ENCODE peak calls at places on chromosomes 11 and 22, in four cellular contexts. One of them, this sample, is unnamed.

GRCh38 chr11:45815747-45816146 is 10.8 kb downstream of the SLC35C1 start:
- DNase-seq in brain microvascular endothelial cell: peak; percentile 28
- DNase-seq in WTC11: no peak
- DNase-seq in EL: peak; percentile 22
- DNase-seq in this sample: no peak

GRCh38 chr11:62649486-62649885 is 3.1 kb upstream of the GANAB start:
- DNase-seq in EL: no peak
- DNase-seq in WTC11: no peak
- DNase-seq in brain microvascular endothelial cell: no peak
- DNase-seq in this sample: no peak

GRCh38 chr22:24841261-24841660 is 35.2 kb downstream of the SGSM1 start:
- DNase-seq in EL: no peak
- DNase-seq in WTC11: no peak
- DNase-seq in brain microvascular endothelial cell: no peak
- DNase-seq in this sample: no peak

GRCh38 chr22:32265882-32266767 is 11.0 kb upstream of the SLC5A4 start:
- DNase-seq in WTC11: peak; percentile 71
- DNase-seq in EL: peak; percentile 78
- DNase-seq in brain microvascular endothelial cell: peak; percentile 67
- DNase-seq in this sample: peak; percentile 64

GRCh38 chr11:44590769-44591168 is 25.3 kb downstream of the CD82 start:
- DNase-seq in brain microvascular endothelial cell: no peak
- DNase-seq in EL: no peak
- DNase-seq in WTC11: no peak
- DNase-seq in this sample: no peak

GRCh38 chr22:44393066-44393465 is 80.3 kb upstream of the SHISAL1 start:
- DNase-seq in EL: no peak
- DNase-seq in WTC11: peak; percentile 4
- DNase-seq in brain microvascular endothelial cell: no peak
- DNase-seq in this sample: no peak

GRCh38 chr22:20249797-20250354 is 18.2 kb downstream of the RTN4R start:
- DNase-seq in EL: no peak
- DNase-seq in brain microvascular endothelial cell: no peak
- DNase-seq in WTC11: no peak
- DNase-seq in this sample: no peak

GRCh38 chr11:109422755-109423113 is 744 bp downstream of the C11orf87 start:
- DNase-seq in WTC11: no peak
- DNase-seq in brain microvascular endothelial cell: no peak
- DNase-seq in EL: no peak
- DNase-seq in this sample: no peak

GRCh38 chr22:50505276-50505775 is 2.2 kb downstream of the LMF2 start:
- DNase-seq in WTC11: no peak
- DNase-seq in brain microvascular endothelial cell: no peak
- DNase-seq in EL: no peak
- DNase-seq in this sample: no peak

GRCh38 chr22:42343551-42344081 is 73.2 kb upstream of the TCF20 start:
- DNase-seq in EL: peak; percentile 40
- DNase-seq in brain microvascular endothelial cell: no peak
- DNase-seq in WTC11: no peak
- DNase-seq in this sample: no peak

GRCh38 chr11:57936050-57936418 is 87.6 kb upstream of the OR9Q1 start:
- DNase-seq in brain microvascular endothelial cell: no peak
- DNase-seq in WTC11: no peak
- DNase-seq in EL: no peak
- DNase-seq in this sample: no peak